ENCODE peak calls at places on chromosomes 12 and 14, in six cellular contexts. U is prostate gland, M is uterus, G is sigmoid colon, S is heart left ventricle, A is transverse colon. J is an unnamed sample. For H3K27me3, the result is how much of the 10 kb centered on the place peaks cover.

GRCh38 chr12:69918287-69918686 is 93.3 kb downstream of the MYRFL start:
- DNase-seq in S (no peak), G (no peak), U (no peak), M (no peak), A (no peak), J (no peak)

GRCh38 chr12:94725375-94726168 is 75.2 kb upstream of the TMCC3 start:
- DNase-seq in U (peak), M (no peak), S (no peak), G (no peak), A (peak), J (peak)

GRCh38 chr14:100755649-100756048 is 29.0 kb downstream of the DLK1 start:
- DNase-seq in M (no peak), G (no peak), U (no peak), A (no peak), S (no peak), J (no peak)

GRCh38 chr14:88037270-88037669 is 32.3 kb downstream of the GPR65 start:
- DNase-seq in A (no peak), S (no peak), U (no peak), G (no peak), M (no peak), J (no peak)

GRCh38 chr14:58501214-58501816 is 73.8 kb downstream of the KIAA0586 start:
- DNase-seq in A (no peak), S (no peak), G (no peak), M (no peak), U (no peak), J (no peak)

GRCh38 chr14:94907626-94908261 is 137.8 kb upstream of the GSC start:
- DNase-seq in M (no peak), G (peak), U (no peak), A (no peak), S (peak), J (no peak)

GRCh38 chr14:29521526-29522137 is 406.0 kb downstream of the PRKD1 start:
- DNase-seq in M (no peak), U (no peak), G (no peak), S (no peak), A (no peak), J (no peak)

GRCh38 chr12:93039930-93040329 is 110.8 kb upstream of the EEA1 start:
- DNase-seq in G (no peak), U (no peak), S (no peak), M (no peak), A (no peak), J (no peak)

GRCh38 chr12:104519190-104519857 is 62.6 kb downstream of the CHST11 start:
- DNase-seq in M (no peak), U (no peak), S (no peak), A (no peak), G (no peak), J (no peak)

GRCh38 chr14:77296155-77296554 is 24.5 kb downstream of the POMT2 start:
- DNase-seq in A (no peak), S (no peak), G (no peak), U (no peak), M (no peak), J (no peak)

GRCh38 chr12:19681007-19681406 is 241.7 kb downstream of the AEBP2 start:
- DNase-seq in M (no peak), U (no peak), G (no peak), A (no peak), S (no peak), J (no peak)

GRCh38 chr12:132359551-132359950 is 30.2 kb upstream of the GALNT9 start:
- DNase-seq in S (no peak), M (no peak), A (no peak), G (no peak), U (no peak), J (no peak)

GRCh38 chr14:35844494-35844893 is 18.4 kb downstream of the BRMS1L start:
- DNase-seq in S (no peak), A (no peak), U (no peak), G (no peak), M (no peak), J (no peak)

GRCh38 chr14:106809615-106810014 is 1283.2 kb downstream of the TMEM121 start:
- DNase-seq in S (no peak), M (no peak), U (no peak), A (no peak), G (no peak), J (peak)

GRCh38 chr12:92543359-92543758 is 159.4 kb upstream of the PLEKHG7 start:
- DNase-seq in G (no peak), M (no peak), S (no peak), A (peak), U (peak), J (no peak)

GRCh38 chr12:56029666-56030293 is 8.9 kb downstream of the IKZF4 start:
- DNase-seq in S (no peak), A (peak), U (peak), G (no peak), M (peak), J (no peak)

GRCh38 chr12:101475751-101476305 is 692 bp downstream of the SPIC start:
- DNase-seq in G (no peak), U (no peak), A (no peak), M (no peak), S (no peak), J (no peak)

GRCh38 chr14:99475179-99475578 is 5.5 kb downstream of the SETD3 start:
- DNase-seq in U (peak), S (no peak), A (no peak), M (no peak), G (no peak), J (no peak)

GRCh38 chr12:47561746-47562145 is 144.1 kb downstream of the RPAP3 start:
- DNase-seq in S (no peak), U (no peak), M (no peak), G (no peak), A (no peak), J (no peak)

GRCh38 chr14:88831285-88831684 is 6.8 kb downstream of the TTC8 start:
- DNase-seq in M (no peak), S (no peak), G (no peak), U (peak), A (no peak), J (no peak)

GRCh38 chr14:104216457-104216856 is 78.1 kb downstream of the KIF26A start:
- DNase-seq in A (no peak), S (no peak), U (no peak), M (no peak), G (no peak), J (no peak)

GRCh38 chr12:54666008-54666407 is 17.8 kb upstream of the DCD start:
- DNase-seq in M (no peak), A (no peak), S (no peak), U (no peak), G (no peak), J (no peak)

GRCh38 chr12:55675671-55676070 is 32.0 kb downstream of the ITGA7 start:
- DNase-seq in A (peak), M (no peak), G (peak), S (no peak), U (no peak), J (no peak)

GRCh38 chr14:24833385-24833784 is 199.4 kb upstream of the GZMB start:
- DNase-seq in M (no peak), G (no peak), A (no peak), S (no peak), U (no peak), J (no peak)

GRCh38 chr14:24834951-24835350 is 201.0 kb upstream of the GZMB start:
- DNase-seq in A (no peak), U (no peak), G (no peak), S (no peak), M (no peak), J (no peak)

GRCh38 chr14:24829862-24830261 is 195.9 kb upstream of the GZMB start:
- DNase-seq in G (no peak), A (no peak), S (no peak), M (no peak), U (no peak), J (no peak)

GRCh38 chr14:24828486-24828885 is 194.5 kb upstream of the GZMB start:
- DNase-seq in G (no peak), S (no peak), M (no peak), A (no peak), U (no peak), J (no peak)

GRCh38 chr14:24831677-24832076 is 197.7 kb upstream of the GZMB start:
- DNase-seq in G (no peak), U (no peak), M (no peak), A (no peak), S (no peak), J (no peak)
- H3K27me3 ChIP-seq in G (under half), U (under half), M (under half), A (under half), S (under half), J (under half)

GRCh38 chr14:61130512-61131260 is 149.6 kb downstream of the SLC38A6 start:
- DNase-seq in M (no peak), U (peak), A (no peak), S (no peak), G (no peak), J (no peak)
- TF ChIP-seq CTCF in M (no peak), U (no peak), A (no peak), S (no peak), G (no peak), J (no peak)

GRCh38 chr12:12723681-12724420 is 6.7 kb downstream of the CDKN1B start:
- DNase-seq in M (peak), G (peak), U (no peak), A (peak), S (peak), J (peak)
- TF ChIP-seq POLR2A in M (peak), G (no peak), U (no peak), A (peak), S (no peak), J (no peak)

GRCh38 chr12:123782997-123783792 is 21.1 kb downstream of the DNAH10 start:
- DNase-seq in S (no peak), A (no peak), G (no peak), M (no peak), U (no peak), J (no peak)

GRCh38 chr12:123779551-123779950 is 17.4 kb downstream of the DNAH10 start:
- DNase-seq in M (no peak), G (no peak), A (no peak), U (no peak), S (no peak), J (no peak)

DNA sequence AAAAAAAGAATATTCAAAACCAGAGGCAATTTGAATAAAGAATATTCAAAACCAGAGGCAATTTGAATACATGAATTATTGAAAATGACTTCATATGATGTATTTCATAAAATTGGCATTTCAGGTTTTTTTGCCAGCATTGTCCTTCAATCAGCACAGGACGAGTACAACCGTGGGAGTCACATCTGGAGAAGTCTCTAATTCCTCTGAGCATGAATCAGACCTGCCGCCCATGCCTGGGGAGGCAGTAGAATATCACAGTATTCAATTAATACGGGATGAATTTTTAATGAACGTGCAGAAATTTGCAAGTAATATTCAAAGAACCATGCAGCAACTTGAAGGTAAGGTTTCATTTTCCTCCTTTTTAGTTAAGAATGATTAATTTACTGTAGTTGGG is 18.9 kb downstream of the DNAH10 start:
- DNase-seq in U (no peak), A (no peak), M (no peak), S (no peak), G (no peak), J (no peak)
- H3K27me3 ChIP-seq in U (under half), A (under half), M (under half), S (under half), G (under half), J (under half)

GRCh38 chr12:75814856-75815754 is 216.5 kb downstream of the PHLDA1 start:
- DNase-seq in S (no peak), U (no peak), A (no peak), M (peak), G (no peak), J (no peak)

GRCh38 chr12:75815756-75816155 is 215.8 kb downstream of the PHLDA1 start:
- DNase-seq in A (no peak), U (no peak), S (no peak), G (no peak), M (no peak), J (no peak)

GRCh38 chr12:75819512-75819911 is 212.1 kb downstream of the PHLDA1 start:
- DNase-seq in S (no peak), G (no peak), M (no peak), U (no peak), A (no peak), J (no peak)

GRCh38 chr12:75818863-75819262 is 212.7 kb downstream of the PHLDA1 start:
- DNase-seq in S (no peak), M (no peak), G (no peak), A (no peak), U (no peak), J (no peak)

DNA sequence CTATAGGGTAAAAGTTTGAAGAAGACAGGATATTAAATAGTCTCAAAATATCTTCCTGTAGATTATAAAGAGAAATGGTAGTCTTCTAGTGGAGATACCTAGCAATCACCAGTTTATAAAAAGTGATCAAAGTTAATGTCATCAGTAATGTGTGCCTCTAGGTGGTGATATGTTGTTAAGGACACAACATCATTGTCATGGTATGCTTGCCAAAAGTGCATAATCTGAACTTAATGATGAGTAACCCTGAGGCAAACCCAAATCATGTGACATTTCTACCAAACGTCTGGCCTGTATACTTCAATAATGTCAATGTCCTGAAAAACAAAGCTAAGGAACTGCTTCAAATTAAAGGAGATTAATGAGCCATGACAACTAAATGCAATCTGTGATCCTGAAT is 214.7 kb downstream of the PHLDA1 start:
- DNase-seq in U (no peak), M (no peak), S (no peak), G (no peak), A (no peak), J (no peak)
- TF ChIP-seq CTCF in U (peak), M (no peak), S (no peak), G (no peak), A (peak), J (no peak)